ENCODE peak calls at places on chromosomes 12 and 14, in four cellular contexts. Z is SK-N-SH, Y is esophagus muscularis mucosa, S is upper lobe of right lung. M is an unnamed sample.
A peak's percentile ranks its signal among the peaks of the same experiment; 100 is the strongest.

GRCh38 chr14:64685364-64686130 is 18.7 kb upstream of the PLEKHG3 start:
- DNase-seq in Y (no peak), S (no peak), Z (peak; percentile 31), M (no peak)

GRCh38 chr12:69685810-69686209 is 13.3 kb downstream of the BEST3 start:
- DNase-seq in S (no peak), Z (no peak), Y (no peak), M (no peak)

GRCh38 chr12:7008864-7009263 is 9.4 kb downstream of the LPCAT3 start:
- DNase-seq in S (no peak), Y (no peak), Z (no peak), M (no peak)

GRCh38 chr12:86671001-86671400 is 414.8 kb upstream of the MGAT4C start:
- DNase-seq in S (no peak), Z (no peak), Y (no peak), M (no peak)

GRCh38 chr12:113950873-113951272 is 15.3 kb downstream of the RBM19 start:
- DNase-seq in S (no peak), Y (no peak), Z (no peak), M (no peak)

GRCh38 chr14:97458302-97459137 is 661.3 kb downstream of the VRK1 start:
- DNase-seq in Z (peak; percentile 12), Y (no peak), S (no peak), M (peak; percentile 91)

GRCh38 chr12:52058631-52059324 is 7.5 kb downstream of the NR4A1 start:
- DNase-seq in Z (no peak), Y (no peak), S (no peak), M (no peak)

GRCh38 chr14:39265741-39266588 is 32.2 kb downstream of the MIA2 start:
- DNase-seq in Y (no peak), Z (no peak), S (no peak), M (no peak)

GRCh38 chr14:103372552-103373304 is 12.5 kb upstream of the MARK3 start:
- DNase-seq in S (no peak), Y (no peak), Z (no peak), M (no peak)

GRCh38 chr14:105061428-105062047 is 3.7 kb downstream of the GPR132 start:
- DNase-seq in S (peak; percentile 76), Z (no peak), Y (no peak), M (peak; percentile 44)

GRCh38 chr12:33605776-33606175 is 166.2 kb upstream of the SYT10 start:
- DNase-seq in Z (peak; percentile 2), S (no peak), Y (no peak), M (no peak)

GRCh38 chr12:103503546-103504480 is 8.0 kb upstream of the C12orf42 start:
- DNase-seq in S (peak; percentile 73), Z (peak; percentile 54), Y (no peak), M (peak; percentile 91)

GRCh38 chr12:109994262-109995175 is 1.6 kb downstream of the GIT2 start:
- DNase-seq in Z (no peak), S (no peak), Y (no peak), M (no peak)

GRCh38 chr12:15152864-15153263 is 68.4 kb downstream of the RERG start:
- DNase-seq in Z (no peak), Y (no peak), S (no peak), M (no peak)

GRCh38 chr12:120091371-120092090 is 25.0 kb downstream of the RAB35 start:
- DNase-seq in S (no peak), Z (no peak), Y (no peak), M (no peak)

GRCh38 chr14:56630707-56631106 is 51.1 kb downstream of the TMEM260 start:
- DNase-seq in Y (no peak), S (no peak), Z (no peak), M (no peak)

GRCh38 chr12:67436230-67436629 is 167.1 kb downstream of the CAND1 start:
- DNase-seq in S (no peak), Z (no peak), Y (no peak), M (no peak)

GRCh38 chr12:19298837-19299605 is 140.3 kb upstream of the AEBP2 start:
- DNase-seq in Y (no peak), Z (no peak), S (no peak), M (no peak)

DNA sequence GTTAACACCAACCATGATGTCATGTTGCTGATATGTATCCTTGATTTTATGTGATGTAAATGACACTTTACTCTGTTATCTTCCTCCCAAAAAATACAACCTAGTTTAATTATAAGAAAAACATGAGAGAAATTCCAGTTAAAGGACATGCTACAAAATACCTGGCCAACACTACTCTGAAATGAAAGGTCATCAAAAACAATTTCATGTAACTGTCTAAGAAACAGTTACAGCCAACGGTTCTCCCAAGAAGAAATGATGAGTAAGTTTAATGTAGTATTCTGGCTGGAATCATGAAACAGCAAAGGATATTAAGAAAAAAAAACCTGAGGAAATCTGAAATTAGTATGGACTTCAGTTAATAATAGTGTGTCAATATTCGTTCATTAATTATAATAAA is 653.3 kb upstream of the FOXG1 start:
- DNase-seq in S (no peak), Y (no peak), Z (no peak), M (no peak)
- H3K27ac ChIP-seq in S (no peak overlapping the region), Y (no peak overlapping the region), Z (no peak overlapping the region), M (no peak overlapping the region)

GRCh38 chr14:33711761-33712160 is 239.1 kb downstream of the EGLN3 start:
- DNase-seq in Z (no peak), Y (no peak), S (no peak), M (no peak)
- H3K27ac ChIP-seq in Z (no peak overlapping the region), Y (no peak overlapping the region), S (no peak overlapping the region), M (no peak overlapping the region)

GRCh38 chr12:123832052-123832451 is 70.0 kb downstream of the DNAH10 start:
- DNase-seq in S (no peak), Y (no peak), Z (no peak), M (no peak)

GRCh38 chr12:123828871-123829547 is 66.9 kb downstream of the DNAH10 start:
- DNase-seq in Z (no peak), S (no peak), Y (no peak), M (no peak)

GRCh38 chr12:123829561-123829960 is 67.5 kb downstream of the DNAH10 start:
- DNase-seq in S (no peak), Y (no peak), Z (no peak), M (no peak)

GRCh38 chr12:123828120-123828519 is 66.0 kb downstream of the DNAH10 start:
- DNase-seq in S (no peak), Y (no peak), Z (no peak), M (no peak)

DNA sequence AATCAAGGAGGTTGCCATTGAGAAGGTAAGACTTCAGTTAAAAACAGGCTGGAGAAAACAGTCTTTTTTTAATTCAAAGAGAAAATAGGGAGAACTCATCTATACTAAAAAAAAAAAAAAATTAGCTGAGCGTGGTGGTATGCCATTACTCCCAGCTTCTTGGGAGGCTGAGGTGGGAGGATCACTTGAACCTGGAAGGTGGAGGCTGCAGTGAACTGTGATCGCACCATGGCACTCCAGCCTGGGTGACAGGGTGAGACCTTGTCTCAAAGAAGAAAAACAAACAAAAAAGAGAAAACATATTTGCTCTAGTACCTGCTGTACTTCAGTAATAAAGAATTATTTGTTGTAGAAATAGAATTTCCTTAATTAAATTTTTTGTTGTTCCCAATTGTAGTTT is 68.6 kb downstream of the DNAH10 start:
- DNase-seq in Y (no peak), Z (no peak), S (no peak), M (no peak)
- H3K27ac ChIP-seq in Y (no peak overlapping the region), Z (no peak overlapping the region), S (no peak overlapping the region), M (no peak overlapping the region)

GRCh38 chr12:100225491-100225890 is 24.9 kb downstream of the ACTR6 start:
- DNase-seq in S (no peak), Y (no peak), Z (no peak), M (no peak)

GRCh38 chr12:100229876-100230275 is 29.3 kb downstream of the ACTR6 start:
- DNase-seq in S (no peak), Z (no peak), Y (no peak), M (no peak)

GRCh38 chr12:100234166-100234565 is 32.7 kb downstream of the DEPDC4 start:
- DNase-seq in Y (no peak), S (no peak), Z (no peak), M (no peak)

GRCh38 chr12:100234591-100235304 is 32.1 kb downstream of the DEPDC4 start:
- DNase-seq in S (no peak), Y (no peak), Z (peak; percentile 38), M (no peak)

DNA sequence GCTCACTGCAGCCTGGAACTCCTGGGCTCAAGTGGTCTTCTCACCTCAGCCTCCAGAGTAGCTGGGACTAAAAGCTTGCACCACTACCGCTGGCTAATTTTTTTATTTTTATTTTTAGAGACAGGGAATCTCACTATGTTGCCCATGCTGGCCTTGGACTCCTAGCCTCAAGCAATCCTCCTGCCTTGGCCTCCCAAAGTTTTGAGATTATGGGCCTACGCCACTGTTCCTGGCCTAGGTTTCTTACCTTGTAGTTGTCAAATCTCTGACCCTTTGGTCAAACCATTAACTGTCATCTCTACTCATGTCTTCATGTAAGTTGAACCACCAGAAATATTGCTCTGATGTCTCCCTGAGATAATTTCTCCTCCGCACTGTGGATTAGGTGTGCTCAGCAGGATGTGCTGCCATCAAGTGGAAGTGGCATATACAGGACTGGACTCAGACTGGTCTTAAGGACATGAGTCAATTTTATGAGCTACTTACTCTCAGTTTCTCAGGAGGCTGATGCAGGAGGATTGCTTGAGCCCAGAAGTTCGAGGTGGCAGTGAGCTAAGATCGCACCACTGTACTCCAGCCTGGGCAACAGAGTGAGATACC is 28.5 kb downstream of the ACTR6 start:
- DNase-seq in Z (no peak), S (no peak), Y (no peak), M (peak; percentile 51)
- H3K27ac ChIP-seq in Z (no peak overlapping the region), S (no peak overlapping the region), Y (no peak overlapping the region), M (no peak overlapping the region)

GRCh38 chr12:62621239-62621638 is 154.6 kb downstream of the MON2 start:
- DNase-seq in Z (no peak), S (no peak), Y (no peak), M (peak; percentile 67)
- H3K27ac ChIP-seq in Z (no peak overlapping the region), S (no peak overlapping the region), Y (no peak overlapping the region), M (no peak overlapping the region)

DNA sequence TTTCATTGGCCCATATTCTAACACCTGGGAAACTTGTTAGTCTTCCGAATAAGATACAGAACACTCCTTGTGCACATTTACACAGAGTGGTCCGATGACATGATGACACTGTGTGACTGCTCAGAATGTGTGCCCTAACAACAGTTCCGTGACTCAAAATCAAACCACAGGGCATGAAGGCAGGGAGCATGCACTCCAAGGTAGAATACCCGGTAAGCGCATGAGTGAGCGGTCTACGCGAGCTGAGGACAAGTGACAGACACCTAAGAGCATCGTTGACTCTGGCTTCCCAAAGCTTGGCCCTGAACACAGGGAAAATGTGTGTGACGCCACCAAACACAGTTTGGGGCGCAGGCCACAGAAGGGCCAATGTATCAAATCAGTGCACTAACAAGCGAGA is 18.6 kb downstream of the CLIP1 start:
- DNase-seq in Z (no peak), S (peak; percentile 44), Y (no peak), M (no peak)
- H3K27ac ChIP-seq in Z (no peak overlapping the region), S (no peak overlapping the region), Y (peak overlapping the region; percentile 95), M (no peak overlapping the region)